ENCODE peak calls at places on chromosomes 12 and 14, in six cellular contexts. B is heart right ventricle, Z is colonic mucosa, K is pancreas, J is H1, S is body of pancreas. F is an unnamed sample.

GRCh38 chr12:3598896-3599295 is 107.9 kb downstream of the PRMT8 start:
- DNase-seq in K (no peak), Z (no peak), B (no peak), S (no peak), J (no peak), F (no peak)

GRCh38 chr14:26394114-26394855 is 203.5 kb downstream of the NOVA1 start:
- DNase-seq in K (no peak), S (peak; percentile 19), B (no peak), Z (no peak), J (no peak), F (no peak)

GRCh38 chr12:111430418-111431353 is 25.0 kb downstream of the SH2B3 start:
- DNase-seq in K (no peak), B (peak; percentile 57), Z (no peak), J (no peak), S (no peak), F (peak; percentile 78)

GRCh38 chr14:70885343-70886014 is 21.8 kb upstream of the PCNX1 start:
- DNase-seq in Z (no peak), K (no peak), S (no peak), J (no peak), B (no peak), F (no peak)

GRCh38 chr12:60201891-60202290 is 606.1 kb downstream of the SLC16A7 start:
- DNase-seq in S (no peak), B (no peak), K (no peak), Z (no peak), J (no peak), F (no peak)

GRCh38 chr14:68666899-68667298 is 126.0 kb downstream of the ZFP36L1 start:
- DNase-seq in S (no peak), J (no peak), K (no peak), B (no peak), Z (no peak), F (no peak)

GRCh38 chr14:104080557-104081492 is 4.7 kb upstream of the ASPG start:
- DNase-seq in S (peak; percentile 11), K (no peak), B (no peak), Z (peak; percentile 87), J (no peak), F (no peak)

GRCh38 chr14:49550284-49551184 is 35.6 kb downstream of the RPS29 start:
- DNase-seq in Z (no peak), K (no peak), J (no peak), B (no peak), S (no peak), F (no peak)

GRCh38 chr14:34110531-34110930 is 159.7 kb upstream of the EGLN3 start:
- DNase-seq in B (no peak), Z (no peak), S (no peak), J (no peak), K (no peak), F (no peak)

GRCh38 chr14:104416383-104416782 is 163.2 kb upstream of the C14orf180 start:
- DNase-seq in B (no peak), Z (no peak), J (no peak), S (no peak), K (no peak), F (no peak)

GRCh38 chr14:53954551-53955233 is 1.9 kb downstream of the BMP4 start:
- DNase-seq in K (no peak), S (peak; percentile 16), B (peak; percentile 44), J (no peak), Z (peak; percentile 34), F (no peak)
- H3K4me3 ChIP-seq in K (peak overlapping the region; percentile 20), S (peak overlapping the region; percentile 3), B (peak overlapping the region; percentile 52), J (peak overlapping the region; percentile 77), Z (peak overlapping the region; percentile 50), F (no peak overlapping the region)

DNA sequence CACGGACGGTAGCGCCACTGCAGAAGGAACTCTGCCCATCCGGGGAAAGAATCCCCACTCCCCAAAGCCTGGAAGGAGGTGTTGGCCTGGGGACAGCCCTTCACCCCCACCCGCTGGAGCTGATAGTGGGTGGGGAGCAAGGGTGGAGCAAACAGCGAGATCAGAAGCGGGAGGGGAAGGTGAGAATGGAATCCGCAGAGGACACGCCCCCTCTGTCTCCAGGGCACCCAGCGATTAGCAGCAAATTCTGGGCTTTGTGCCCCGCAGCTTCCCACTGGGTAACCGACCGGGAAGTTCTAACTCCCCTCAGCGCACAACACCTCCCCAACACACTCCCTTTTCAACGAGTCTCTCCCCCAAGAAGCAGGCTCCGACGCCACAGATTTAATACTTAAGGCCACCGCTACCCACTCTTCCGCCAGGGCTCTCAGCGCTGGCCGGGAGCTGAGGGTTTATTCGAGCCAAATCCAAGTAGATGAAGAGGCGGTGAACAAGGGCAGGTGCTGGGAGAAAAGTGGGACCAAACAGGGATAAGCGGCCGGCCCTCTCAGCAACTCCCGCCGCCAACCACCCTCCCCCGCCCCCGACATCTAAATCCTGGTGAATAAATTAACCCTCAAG is 1.3 kb downstream of the SLC25A29 start:
- DNase-seq in J (no peak), Z (peak; percentile 83), S (peak; percentile 85), B (peak; percentile 59), K (peak; percentile 78), F (no peak)
- H3K27ac ChIP-seq in J (no peak overlapping the region), Z (peak overlapping the region; percentile 57), S (peak overlapping the region; percentile 68), B (peak overlapping the region; percentile 95), K (peak overlapping the region; percentile 72), F (no peak overlapping the region)

DNA sequence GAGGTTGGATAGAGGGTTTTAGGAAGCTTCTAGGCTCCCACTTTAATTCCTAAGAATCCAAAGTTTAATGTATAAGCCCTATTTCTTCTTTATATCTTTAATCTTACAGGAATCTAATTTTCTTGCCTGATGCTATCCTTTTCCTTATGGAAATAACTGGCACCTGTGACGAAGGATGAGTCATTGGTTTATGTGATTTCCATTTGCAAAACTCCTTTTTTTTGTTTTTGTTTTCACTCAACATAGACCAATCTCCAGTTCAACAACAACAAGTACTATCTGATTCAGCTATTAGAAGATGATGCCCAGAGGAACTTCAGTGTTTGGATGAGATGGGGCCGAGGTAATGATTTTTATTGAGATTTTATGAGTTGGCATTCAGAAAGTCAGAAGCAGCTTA is 6.8 kb downstream of the PARP2 start:
- DNase-seq in K (no peak), Z (no peak), J (no peak), S (no peak), B (no peak), F (no peak)
- H3K4me1 ChIP-seq in K (no peaks in the 10 kb centered on the region), Z (no peaks in the 10 kb centered on the region), J (no peaks in the 10 kb centered on the region), S (no peaks in the 10 kb centered on the region), B (no peaks in the 10 kb centered on the region), F (no peaks in the 10 kb centered on the region)

GRCh38 chr12:95788637-95789036 is 1.9 kb downstream of the NTN4 start:
- DNase-seq in B (no peak), S (peak; percentile 30), K (no peak), Z (no peak), J (no peak), F (no peak)
- H3K4me3 ChIP-seq in B (peak overlapping the region; percentile 70), S (no peak overlapping the region), K (no peak overlapping the region), Z (peak overlapping the region; percentile 80), J (no peak overlapping the region), F (no peak overlapping the region)

DNA sequence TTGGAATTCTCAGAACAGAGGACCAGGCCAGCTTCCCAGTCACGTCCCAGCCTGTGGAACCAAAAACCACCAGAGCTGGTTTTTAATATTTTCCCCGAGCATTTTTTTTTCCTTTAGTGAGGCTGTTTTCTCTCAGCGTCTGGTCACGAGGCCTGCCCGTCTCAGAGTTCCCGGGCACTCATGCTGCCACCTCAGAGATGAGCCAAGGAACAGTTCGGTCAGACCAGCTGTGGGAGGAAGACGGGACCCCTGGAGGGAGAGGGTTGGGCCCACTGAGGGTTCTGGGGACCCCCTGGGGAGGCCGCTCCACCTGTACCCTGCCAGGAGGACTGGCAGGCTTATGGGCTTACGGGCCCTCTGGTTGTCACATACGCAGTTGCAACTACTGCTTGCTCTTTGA is 39.9 kb downstream of the JDP2 start:
- DNase-seq in S (peak; percentile 9), B (no peak), K (no peak), J (no peak), Z (no peak), F (no peak)
- H3K27ac ChIP-seq in S (no peak overlapping the region), B (no peak overlapping the region), K (no peak overlapping the region), J (no peak overlapping the region), Z (no peak overlapping the region), F (no peak overlapping the region)

DNA sequence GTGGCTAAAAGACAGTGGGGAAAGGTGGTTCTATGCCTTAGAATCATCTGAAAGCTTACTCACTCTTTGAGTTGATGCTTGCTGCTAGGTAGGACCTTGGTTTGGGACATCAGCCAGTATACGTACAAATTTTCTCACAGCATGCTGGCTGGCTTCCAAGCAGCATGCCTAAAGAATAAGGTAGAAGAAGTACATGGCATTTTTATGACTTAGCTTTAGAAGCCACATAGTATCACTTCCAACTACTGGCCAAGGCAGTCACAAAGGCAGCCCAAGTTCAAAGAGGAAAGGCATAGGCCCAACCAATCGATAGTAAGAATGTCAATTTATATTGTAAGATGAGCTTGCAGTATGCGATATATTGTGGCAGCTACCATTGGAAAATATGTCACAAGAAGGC is 284.2 kb upstream of the CAND1 start:
- DNase-seq in K (no peak), S (peak; percentile 45), Z (no peak), J (no peak), B (no peak), F (no peak)
- H3K4me1 ChIP-seq in K (no peaks in the 10 kb centered on the region), S (no peaks in the 10 kb centered on the region), Z (no peaks in the 10 kb centered on the region), J (no peaks in the 10 kb centered on the region), B (no peaks in the 10 kb centered on the region), F (no peaks in the 10 kb centered on the region)

DNA sequence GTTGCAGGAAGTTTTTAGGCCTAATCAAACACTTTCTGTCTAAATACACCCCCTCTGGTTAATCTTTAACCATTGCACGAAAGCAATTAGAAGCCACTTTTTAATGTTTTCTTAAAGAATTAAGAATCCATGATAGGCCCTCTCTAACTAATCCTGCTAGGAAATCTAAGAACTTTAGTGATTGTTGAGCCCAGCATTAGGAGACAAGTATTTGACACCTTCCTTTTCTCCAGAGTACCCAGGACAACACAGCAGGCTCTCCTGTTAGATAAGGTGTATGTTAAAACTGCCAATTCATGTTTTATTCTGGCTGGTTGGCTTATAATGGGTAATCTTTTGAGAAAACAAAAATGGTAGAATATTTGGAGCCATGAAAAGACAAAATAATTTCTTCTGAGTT is 95.0 kb downstream of the ALX1 start:
- DNase-seq in B (no peak), J (no peak), S (no peak), Z (no peak), K (no peak), F (no peak)
- H3K4me3 ChIP-seq in B (no peak overlapping the region), J (no peak overlapping the region), S (no peak overlapping the region), Z (no peak overlapping the region), K (no peak overlapping the region), F (no peak overlapping the region)

DNA sequence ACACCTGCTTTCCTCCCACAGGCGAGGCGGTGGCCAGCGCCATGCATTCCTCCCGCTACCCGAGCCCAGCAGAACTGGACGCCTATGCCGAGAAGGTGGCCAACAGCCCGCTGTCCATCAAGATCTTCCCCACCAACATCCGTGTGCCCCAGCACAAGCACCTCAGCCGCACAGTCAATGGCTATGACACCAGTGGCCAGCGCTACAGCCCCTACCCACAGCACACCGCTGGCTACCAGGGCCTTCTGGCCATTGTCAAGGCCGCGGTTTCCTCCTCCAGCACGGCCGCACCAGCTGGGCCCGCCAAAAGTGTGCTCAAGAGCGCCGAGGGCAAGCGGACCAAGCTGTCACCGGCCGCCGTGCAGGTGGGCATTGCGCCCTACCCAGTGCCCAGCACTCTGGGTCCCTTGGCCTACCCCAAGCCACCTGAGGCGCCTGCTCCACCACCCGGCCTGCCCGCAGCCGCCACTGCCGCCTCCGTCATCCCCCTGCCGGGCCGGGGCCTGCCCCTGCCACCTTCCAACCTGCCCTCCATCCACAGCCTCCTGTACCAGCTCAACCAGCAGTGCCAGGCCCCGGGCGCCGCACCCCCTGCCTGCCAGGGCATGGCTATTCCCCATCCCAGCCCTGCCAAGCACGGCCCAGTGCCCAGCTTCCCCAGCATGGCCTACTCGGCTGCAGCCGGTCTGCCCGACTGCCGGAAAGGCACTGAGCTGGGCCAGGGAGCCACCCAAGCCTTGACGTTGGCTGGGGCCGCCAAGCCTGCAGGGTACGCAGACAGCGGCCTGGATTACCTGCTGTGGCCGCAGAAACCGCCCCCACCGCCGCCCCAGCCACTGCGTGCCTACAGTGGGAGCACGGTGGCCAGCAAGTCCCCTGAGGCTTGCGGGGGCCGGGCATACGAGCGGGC is 54.6 kb downstream of the FAM222A start:
- DNase-seq in K (no peak), Z (no peak), S (no peak), J (no peak), B (no peak), F (no peak)
- H3K27ac ChIP-seq in K (no peak overlapping the region), Z (no peak overlapping the region), S (no peak overlapping the region), J (no peak overlapping the region), B (no peak overlapping the region), F (no peak overlapping the region)